ENCODE peak calls at places on chromosome 22, in ten cellular contexts. U, T, I, M, A, H, K, G, W and D are unnamed samples.

GRCh38 chr22:27992294-27993165 is 73.5 kb upstream of the PITPNB start:
- DNase-seq in A (peak), K (no peak), W (no peak), I (no peak), H (no peak), G (no peak), T (no peak), U (no peak), M (no peak), D (no peak)

GRCh38 chr22:17773606-17774205 is 563 bp downstream of the BID start:
- DNase-seq in T (peak), M (peak), G (no peak), K (peak), W (peak), A (no peak), I (no peak), H (peak), U (no peak), D (peak)

GRCh38 chr22:25205847-25206246 is 6.2 kb downstream of the CRYBB3 start:
- DNase-seq in T (no peak), K (no peak), I (no peak), U (no peak), A (no peak), G (no peak), W (no peak), H (no peak), M (no peak), D (no peak)

GRCh38 chr22:46185263-46185662 is 34.9 kb downstream of the PPARA start:
- DNase-seq in H (no peak), K (no peak), A (no peak), T (no peak), G (no peak), U (no peak), W (no peak), I (no peak), M (peak), D (no peak)

GRCh38 chr22:37636186-37636948 is 3.1 kb upstream of the SH3BP1 start:
- DNase-seq in I (no peak), W (no peak), M (peak), U (peak), H (no peak), G (peak), K (peak), T (peak), A (no peak), D (no peak)

GRCh38 chr22:26502688-26503561 is 9.3 kb downstream of the TFIP11 start:
- DNase-seq in U (peak), T (peak), M (peak), K (peak), A (no peak), H (peak), I (no peak), G (peak), W (peak), D (peak)

GRCh38 chr22:40560551-40560950 is 76.0 kb downstream of the MRTFA start:
- DNase-seq in H (no peak), G (peak), A (no peak), U (peak), I (no peak), M (peak), W (no peak), K (no peak), T (no peak), D (no peak)

GRCh38 chr22:20014526-20015186 is 2.0 kb downstream of the ARVCF start:
- DNase-seq in I (no peak), M (no peak), U (no peak), K (peak), A (no peak), H (no peak), G (no peak), T (no peak), W (no peak), D (no peak)

GRCh38 chr22:41842996-41843970 is 10.4 kb downstream of the SREBF2 start:
- DNase-seq in W (no peak), U (no peak), H (no peak), T (no peak), I (no peak), M (no peak), A (no peak), G (no peak), K (peak), D (no peak)

GRCh38 chr22:25935266-25936058 is 193.5 kb downstream of the MYO18B start:
- DNase-seq in U (no peak), A (no peak), H (no peak), K (no peak), G (no peak), T (no peak), W (no peak), M (no peak), I (no peak), D (no peak)

GRCh38 chr22:45817705-45818104 is 146.1 kb downstream of the ATXN10 start:
- DNase-seq in H (no peak), M (no peak), G (no peak), U (no peak), K (no peak), W (no peak), T (no peak), A (no peak), I (no peak), D (no peak)

GRCh38 chr22:25111579-25112517 is 87.8 kb upstream of the CRYBB3 start:
- DNase-seq in T (no peak), K (peak), A (peak), U (no peak), M (peak), H (no peak), G (no peak), W (no peak), I (no peak), D (peak)

GRCh38 chr22:41822289-41823057 is 10.4 kb upstream of the SREBF2 start:
- DNase-seq in I (peak), M (peak), A (no peak), T (peak), W (no peak), K (peak), G (peak), H (peak), U (peak), D (peak)

GRCh38 chr22:46370584-46371373 is 35.3 kb downstream of the TRMU start:
- DNase-seq in I (no peak), G (no peak), K (no peak), T (peak), H (no peak), W (peak), U (no peak), M (no peak), A (no peak), D (peak)

GRCh38 chr22:47190276-47190956 is 428.0 kb downstream of the TBC1D22A start:
- DNase-seq in I (no peak), U (no peak), K (no peak), T (no peak), W (no peak), H (no peak), G (no peak), A (peak), M (no peak), D (no peak)

GRCh38 chr22:46547179-46547882 is 9.9 kb upstream of the CELSR1 start:
- DNase-seq in H (peak), T (no peak), K (peak), I (no peak), A (no peak), M (no peak), U (peak), G (peak), W (no peak), D (peak)

GRCh38 chr22:32958021-32958420 is 100.2 kb downstream of the SYN3 start:
- DNase-seq in H (peak), M (no peak), A (no peak), T (no peak), U (no peak), K (no peak), G (no peak), I (no peak), W (no peak), D (no peak)

GRCh38 chr22:17260950-17261349 is 41.7 kb upstream of the ADA2 start:
- DNase-seq in M (no peak), U (no peak), W (no peak), G (no peak), H (peak), I (no peak), T (no peak), K (no peak), A (no peak), D (no peak)

GRCh38 chr22:35341090-35341874 is 39.6 kb upstream of the HMOX1 start:
- DNase-seq in T (no peak), G (no peak), M (no peak), W (no peak), U (no peak), K (no peak), A (no peak), I (no peak), H (no peak), D (no peak)

GRCh38 chr22:17303840-17304779 is 65.2 kb upstream of the CECR2 start:
- DNase-seq in T (peak), K (no peak), M (peak), H (no peak), A (no peak), U (no peak), G (no peak), I (no peak), W (peak), D (no peak)

GRCh38 chr22:37632174-37633081 is 7.0 kb upstream of the SH3BP1 start:
- DNase-seq in M (no peak), K (no peak), T (no peak), I (no peak), H (no peak), U (no peak), G (no peak), W (no peak), A (no peak), D (no peak)

GRCh38 chr22:21937041-21937820 is 15.4 kb downstream of the PPM1F start:
- DNase-seq in W (no peak), U (no peak), I (no peak), K (peak), M (peak), A (no peak), H (no peak), T (no peak), G (peak), D (peak)

GRCh38 chr22:20111045-20111688 is 4.7 kb upstream of the RANBP1 start:
- DNase-seq in U (peak), A (no peak), H (peak), W (no peak), M (peak), T (no peak), I (peak), K (no peak), G (peak), D (no peak)

GRCh38 chr22:40603088-40603605 is 33.4 kb downstream of the MRTFA start:
- DNase-seq in G (peak), W (no peak), U (peak), K (no peak), T (no peak), A (no peak), M (no peak), I (no peak), H (no peak), D (no peak)

GRCh38 chr22:27194096-27194748 is 536.8 kb downstream of the MIAT start:
- DNase-seq in M (no peak), A (peak), I (no peak), G (peak), U (no peak), H (no peak), W (no peak), T (no peak), K (no peak), D (peak)

GRCh38 chr22:29072193-29072978 is 449 bp upstream of the KREMEN1 start:
- DNase-seq in I (peak), H (peak), K (peak), W (peak), T (peak), G (peak), U (peak), M (peak), A (peak), D (peak)

GRCh38 chr22:29073618-29074275 is 912 bp downstream of the KREMEN1 start:
- DNase-seq in I (no peak), T (no peak), K (peak), A (no peak), W (no peak), G (peak), H (peak), M (peak), U (peak), D (peak)

GRCh38 chr22:47030143-47030641 is 267.7 kb downstream of the TBC1D22A start:
- DNase-seq in I (no peak), A (no peak), T (no peak), U (no peak), M (no peak), K (no peak), G (peak), W (no peak), H (peak), D (no peak)

GRCh38 chr22:26891431-26891830 is 234.0 kb downstream of the MIAT start:
- DNase-seq in I (no peak), T (no peak), A (peak), U (no peak), M (no peak), K (no peak), G (no peak), H (no peak), W (no peak), D (no peak)

GRCh38 chr22:45548991-45549736 is 46.5 kb downstream of the FBLN1 start:
- DNase-seq in T (no peak), U (peak), M (peak), G (peak), I (peak), H (peak), W (no peak), A (no peak), K (peak), D (peak)

GRCh38 chr22:48576333-48577013 is 1251.2 kb downstream of the BRD1 start:
- DNase-seq in I (no peak), T (no peak), H (peak), K (no peak), M (peak), U (no peak), W (no peak), A (no peak), G (peak), D (no peak)
- TF ChIP-seq CTCF in I (no peak), T (no peak), H (peak), K (peak), M (peak), U (no peak), W (no peak), A (peak), G (peak), D (no peak)

DNA sequence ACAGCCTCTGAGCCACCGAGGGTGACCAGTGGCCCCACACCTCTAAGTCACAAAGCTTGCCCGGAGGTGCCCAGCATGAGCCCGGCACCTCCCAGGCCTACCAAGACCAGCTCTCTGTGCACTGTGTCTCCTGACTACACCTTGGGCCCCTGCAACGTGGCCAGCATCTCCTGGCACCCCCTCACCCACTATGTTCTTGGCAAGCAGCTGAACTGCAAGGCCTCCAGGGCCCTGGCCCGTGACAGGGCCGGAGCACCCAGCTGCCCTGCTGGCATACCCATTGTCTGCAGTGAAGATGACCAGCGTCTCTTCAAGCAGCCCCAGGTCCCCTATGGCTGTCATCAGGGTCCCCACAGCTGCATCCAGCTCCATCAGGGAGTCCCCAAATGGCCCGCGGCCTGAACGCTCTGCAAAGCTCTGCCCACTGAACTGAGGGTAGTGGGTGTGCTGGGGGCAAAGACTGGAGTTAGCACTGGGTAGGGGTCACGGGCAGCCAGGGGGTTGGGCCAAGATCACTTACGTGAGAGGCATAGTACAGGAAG is 1.6 kb downstream of the ARSA start:
- DNase-seq in I (no peak), M (no peak), U (no peak), H (no peak), W (no peak), K (no peak), G (no peak), A (no peak), T (no peak), D (no peak)
- TF ChIP-seq CTCF in I (no peak), M (no peak), U (no peak), H (no peak), W (no peak), K (no peak), G (no peak), A (no peak), T (no peak), D (no peak)

GRCh38 chr22:31611065-31611760 is 50.8 kb downstream of the PISD start:
- DNase-seq in K (no peak), A (no peak), T (no peak), I (no peak), H (no peak), W (no peak), U (peak), M (no peak), G (no peak), D (no peak)
- TF ChIP-seq CTCF in K (no peak), A (no peak), T (no peak), I (no peak), H (no peak), W (no peak), U (no peak), M (no peak), G (no peak), D (no peak)

GRCh38 chr22:23122992-23123803 is 18.6 kb downstream of the RSPH14 start:
- DNase-seq in A (no peak), H (no peak), U (no peak), I (no peak), K (no peak), G (no peak), W (no peak), T (no peak), M (no peak), D (no peak)

GRCh38 chr22:23124611-23125511 is 16.9 kb downstream of the RSPH14 start:
- DNase-seq in U (no peak), M (no peak), H (no peak), W (no peak), T (no peak), I (no peak), A (no peak), G (no peak), K (no peak), D (no peak)

GRCh38 chr22:23122216-23122957 is 19.4 kb downstream of the RSPH14 start:
- DNase-seq in W (no peak), A (no peak), G (no peak), I (no peak), K (no peak), H (no peak), T (no peak), M (no peak), U (no peak), D (no peak)

GRCh38 chr22:23125512-23126103 is 16.2 kb downstream of the RSPH14 start:
- DNase-seq in U (no peak), H (no peak), I (no peak), G (no peak), T (no peak), W (no peak), M (no peak), K (no peak), A (no peak), D (no peak)

DNA sequence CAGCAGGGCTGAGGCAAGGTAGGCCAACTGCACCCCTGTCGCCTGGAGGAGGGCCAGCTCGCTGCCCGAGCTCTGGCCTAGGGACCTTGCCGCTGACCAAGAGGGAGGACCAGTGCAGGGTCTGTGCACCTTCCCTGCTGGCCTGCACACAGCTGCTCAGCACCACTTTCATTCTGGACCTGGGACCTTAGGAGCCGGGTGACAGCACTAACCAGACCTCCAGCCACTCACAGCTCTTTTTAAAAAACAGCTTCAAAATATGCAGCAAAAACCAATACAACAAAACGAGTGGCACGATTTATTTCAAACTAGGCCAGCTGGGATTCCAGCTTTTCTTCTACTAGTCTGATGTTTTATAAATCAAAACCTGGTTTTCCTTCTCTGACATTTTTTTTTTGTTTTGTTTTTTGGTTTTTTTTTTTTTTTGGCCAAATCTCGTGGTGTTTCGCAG is 18.0 kb downstream of the RSPH14 start:
- DNase-seq in U (no peak), T (no peak), I (no peak), W (no peak), M (no peak), K (no peak), A (no peak), H (no peak), G (no peak), D (no peak)
- TF ChIP-seq CTCF in U (no peak), T (no peak), I (no peak), W (no peak), M (no peak), K (no peak), A (no peak), H (no peak), G (no peak), D (no peak)

GRCh38 chr22:43482310-43482625 is 70.5 kb downstream of the MPPED1 start:
- DNase-seq in I (no peak), T (no peak), A (no peak), K (no peak), U (no peak), M (no peak), W (no peak), G (no peak), H (no peak), D (no peak)

GRCh38 chr22:43483266-43483665 is 71.5 kb downstream of the MPPED1 start:
- DNase-seq in U (no peak), T (no peak), H (no peak), A (no peak), G (no peak), K (no peak), M (no peak), I (no peak), W (no peak), D (no peak)

GRCh38 chr22:43479962-43480361 is 68.1 kb downstream of the MPPED1 start:
- DNase-seq in M (peak), G (no peak), U (no peak), K (no peak), W (no peak), T (no peak), I (no peak), A (no peak), H (no peak), D (no peak)

GRCh38 chr22:43483669-43484068 is 71.9 kb downstream of the MPPED1 start:
- DNase-seq in T (no peak), A (no peak), K (no peak), M (no peak), H (no peak), U (no peak), I (no peak), G (no peak), W (no peak), D (no peak)

GRCh38 chr22:43481528-43482309 is 69.9 kb downstream of the MPPED1 start:
- DNase-seq in U (no peak), G (no peak), A (no peak), W (no peak), H (peak), I (no peak), M (peak), T (no peak), K (no peak), D (no peak)
- TF ChIP-seq CTCF in U (no peak), G (no peak), A (no peak), W (no peak), H (peak), I (peak), M (peak), T (no peak), K (peak), D (no peak)

DNA sequence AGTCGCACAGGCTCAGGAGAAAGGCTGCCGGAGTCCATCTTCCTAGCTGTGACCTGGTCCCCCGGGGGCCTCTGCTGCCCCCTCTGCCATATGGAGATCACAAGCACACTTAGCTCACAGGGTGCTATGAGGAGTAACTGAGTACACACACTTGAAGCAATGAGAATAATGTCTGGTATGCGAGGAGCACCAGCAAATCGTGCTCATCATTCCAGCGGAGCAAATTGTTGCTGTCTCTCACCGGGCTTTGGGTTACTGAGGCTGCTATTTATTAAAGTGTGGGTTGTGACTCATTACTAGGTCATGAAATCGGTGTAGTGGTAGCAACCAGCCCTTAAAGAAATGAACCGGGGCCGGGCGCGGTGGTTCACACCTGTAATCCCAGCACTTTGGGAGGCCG is 48.1 kb upstream of the EIF3D start:
- DNase-seq in T (no peak), A (no peak), H (no peak), K (no peak), W (no peak), I (peak), U (peak), M (no peak), G (peak), D (no peak)
- TF ChIP-seq CTCF in T (no peak), A (no peak), H (no peak), K (no peak), W (no peak), I (no peak), U (no peak), M (no peak), G (peak), D (no peak)